ENCODE peak calls at places on chromosomes 4 and X, in seven cellular contexts. One of them, this sample, is unnamed.
A peak's percentile ranks its signal among the peaks of the same experiment; 100 is the strongest.

GRCh38 chr4:159764343-159764952 is 661.6 kb downstream of the RAPGEF2 start:
- DNase-seq in suprapubic skin: no peak
- DNase-seq in stomach: no peak
- DNase-seq in transverse colon: no peak
- DNase-seq in adrenal gland: no peak
- DNase-seq in sigmoid colon: no peak
- DNase-seq in A549: peak; percentile 8
- DNase-seq in this sample: no peak

GRCh38 chr4:98838977-98839618 is 89.8 kb downstream of the EIF4E start:
- DNase-seq in A549: no peak
- DNase-seq in sigmoid colon: no peak
- DNase-seq in adrenal gland: no peak
- DNase-seq in transverse colon: no peak
- DNase-seq in suprapubic skin: no peak
- DNase-seq in stomach: no peak
- DNase-seq in this sample: peak; percentile 3

GRCh38 chr4:154506253-154506652 is 14.7 kb upstream of the DCHS2 start:
- DNase-seq in A549: no peak
- DNase-seq in sigmoid colon: no peak
- DNase-seq in transverse colon: no peak
- DNase-seq in adrenal gland: no peak
- DNase-seq in stomach: no peak
- DNase-seq in suprapubic skin: no peak
- DNase-seq in this sample: no peak

GRCh38 chr4:146243141-146243882 is 29.0 kb downstream of the REELD1 start:
- DNase-seq in A549: no peak
- DNase-seq in stomach: no peak
- DNase-seq in sigmoid colon: no peak
- DNase-seq in suprapubic skin: no peak
- DNase-seq in transverse colon: no peak
- DNase-seq in adrenal gland: peak; percentile 41
- DNase-seq in this sample: no peak

GRCh38 chr4:158821228-158822009 is 52.6 kb downstream of the FNIP2 start:
- DNase-seq in suprapubic skin: no peak
- DNase-seq in stomach: no peak
- DNase-seq in A549: no peak
- DNase-seq in transverse colon: no peak
- DNase-seq in sigmoid colon: no peak
- DNase-seq in adrenal gland: no peak
- DNase-seq in this sample: no peak

GRCh38 chr4:59553063-59553738 is 1646.9 kb upstream of the ADGRL3 start:
- DNase-seq in sigmoid colon: no peak
- DNase-seq in A549: peak; percentile 28
- DNase-seq in stomach: no peak
- DNase-seq in transverse colon: no peak
- DNase-seq in adrenal gland: no peak
- DNase-seq in suprapubic skin: no peak
- DNase-seq in this sample: peak; percentile 4

GRCh38 chr4:1401409-1402020 is 4.7 kb downstream of the NKX1-1 start:
- DNase-seq in adrenal gland: no peak
- DNase-seq in sigmoid colon: peak; percentile 49
- DNase-seq in suprapubic skin: peak; percentile 50
- DNase-seq in transverse colon: no peak
- DNase-seq in A549: no peak
- DNase-seq in stomach: peak; percentile 15
- DNase-seq in this sample: no peak

GRCh38 chr4:151807220-151807619 is 46.4 kb upstream of the GATB start:
- DNase-seq in adrenal gland: no peak
- DNase-seq in suprapubic skin: peak; percentile 64
- DNase-seq in A549: no peak
- DNase-seq in transverse colon: peak; percentile 37
- DNase-seq in sigmoid colon: no peak
- DNase-seq in stomach: no peak
- DNase-seq in this sample: no peak

GRCh38 chrX:12955882-12956703 is 18.8 kb upstream of the TMSB4X start:
- DNase-seq in suprapubic skin: no peak
- DNase-seq in sigmoid colon: no peak
- DNase-seq in adrenal gland: peak; percentile 53
- DNase-seq in transverse colon: peak; percentile 69
- DNase-seq in stomach: peak; percentile 63
- DNase-seq in A549: no peak
- DNase-seq in this sample: no peak

GRCh38 chrX:118724775-118725174 is 2.6 kb upstream of the IL13RA1 start:
- DNase-seq in adrenal gland: no peak
- DNase-seq in sigmoid colon: no peak
- DNase-seq in stomach: no peak
- DNase-seq in suprapubic skin: no peak
- DNase-seq in transverse colon: no peak
- DNase-seq in A549: peak; percentile 15
- DNase-seq in this sample: peak; percentile 35

GRCh38 chrX:49058794-49059193 is at the start of gene CCDC120:
- DNase-seq in transverse colon: peak; percentile 58
- DNase-seq in suprapubic skin: no peak
- DNase-seq in adrenal gland: no peak
- DNase-seq in A549: no peak
- DNase-seq in sigmoid colon: no peak
- DNase-seq in stomach: peak; percentile 60
- DNase-seq in this sample: no peak

GRCh38 chrX:44305921-44306320 is 37.6 kb downstream of the EFHC2 start:
- DNase-seq in suprapubic skin: no peak
- DNase-seq in sigmoid colon: no peak
- DNase-seq in stomach: no peak
- DNase-seq in adrenal gland: no peak
- DNase-seq in transverse colon: no peak
- DNase-seq in A549: no peak
- DNase-seq in this sample: no peak

GRCh38 chrX:119694601-119695534 is 1.9 kb upstream of the SEPTIN6 start:
- DNase-seq in transverse colon: no peak
- DNase-seq in A549: no peak
- DNase-seq in suprapubic skin: no peak
- DNase-seq in sigmoid colon: peak; percentile 70
- DNase-seq in stomach: no peak
- DNase-seq in adrenal gland: peak; percentile 21
- DNase-seq in this sample: no peak

GRCh38 chr4:152944678-152945320 is 8.7 kb downstream of the FHDC1 start:
- DNase-seq in sigmoid colon: no peak
- DNase-seq in adrenal gland: no peak
- DNase-seq in stomach: no peak
- DNase-seq in transverse colon: peak; percentile 24
- DNase-seq in A549: no peak
- DNase-seq in suprapubic skin: no peak
- DNase-seq in this sample: no peak

GRCh38 chr4:108058685-108059440 is 69.2 kb downstream of the HADH start:
- DNase-seq in stomach: no peak
- DNase-seq in suprapubic skin: no peak
- DNase-seq in sigmoid colon: no peak
- DNase-seq in A549: no peak
- DNase-seq in transverse colon: no peak
- DNase-seq in adrenal gland: no peak
- DNase-seq in this sample: peak; percentile 10

GRCh38 chr4:125735107-125735506 is 420.4 kb downstream of the FAT4 start:
- DNase-seq in adrenal gland: peak; percentile 20
- DNase-seq in stomach: no peak
- DNase-seq in suprapubic skin: no peak
- DNase-seq in A549: peak; percentile 31
- DNase-seq in sigmoid colon: no peak
- DNase-seq in transverse colon: no peak
- DNase-seq in this sample: peak; percentile 21

GRCh38 chr4:41476310-41476709 is 61.6 kb upstream of the LIMCH1 start:
- DNase-seq in transverse colon: no peak
- DNase-seq in sigmoid colon: no peak
- DNase-seq in suprapubic skin: no peak
- DNase-seq in A549: no peak
- DNase-seq in adrenal gland: no peak
- DNase-seq in stomach: no peak
- DNase-seq in this sample: no peak

GRCh38 chrX:31190221-31190975 is 118.6 kb upstream of the FTHL17 start:
- DNase-seq in transverse colon: no peak
- DNase-seq in stomach: no peak
- DNase-seq in A549: no peak
- DNase-seq in suprapubic skin: no peak
- DNase-seq in sigmoid colon: no peak
- DNase-seq in adrenal gland: peak; percentile 20
- DNase-seq in this sample: no peak

GRCh38 chrX:135170877-135171519 is at the start of gene CT55:
- DNase-seq in sigmoid colon: no peak
- DNase-seq in suprapubic skin: no peak
- DNase-seq in A549: no peak
- DNase-seq in transverse colon: no peak
- DNase-seq in adrenal gland: no peak
- DNase-seq in stomach: no peak
- DNase-seq in this sample: no peak

GRCh38 chrX:40687169-40687568 is 39.8 kb upstream of the CXorf38 start:
- DNase-seq in transverse colon: no peak
- DNase-seq in sigmoid colon: no peak
- DNase-seq in stomach: no peak
- DNase-seq in A549: no peak
- DNase-seq in suprapubic skin: no peak
- DNase-seq in adrenal gland: no peak
- DNase-seq in this sample: no peak

GRCh38 chr4:40212674-40213504 is 16.1 kb downstream of the RHOH start:
- DNase-seq in stomach: no peak
- DNase-seq in transverse colon: no peak
- DNase-seq in suprapubic skin: no peak
- DNase-seq in sigmoid colon: no peak
- DNase-seq in adrenal gland: no peak
- DNase-seq in A549: no peak
- DNase-seq in this sample: no peak

GRCh38 chr4:185261971-185262370 is 52.6 kb downstream of the SNX25 start:
- DNase-seq in transverse colon: no peak
- DNase-seq in A549: no peak
- DNase-seq in adrenal gland: no peak
- DNase-seq in suprapubic skin: no peak
- DNase-seq in stomach: no peak
- DNase-seq in sigmoid colon: no peak
- DNase-seq in this sample: no peak

GRCh38 chrX:55488559-55489314 is 911 bp downstream of the USP51 start:
- DNase-seq in adrenal gland: peak; percentile 79
- DNase-seq in suprapubic skin: peak; percentile 72
- DNase-seq in transverse colon: peak; percentile 60
- DNase-seq in sigmoid colon: peak; percentile 85
- DNase-seq in A549: peak; percentile 25
- DNase-seq in stomach: peak; percentile 62
- DNase-seq in this sample: peak; percentile 5
- TF ChIP-seq POLR2A in adrenal gland: peak; percentile 56
- TF ChIP-seq POLR2A in suprapubic skin: no peak
- TF ChIP-seq POLR2A in transverse colon: no peak
- TF ChIP-seq POLR2A in sigmoid colon: no peak
- TF ChIP-seq POLR2A in A549: no peak
- TF ChIP-seq POLR2A in stomach: no peak
- TF ChIP-seq POLR2A in this sample: peak; percentile 7

DNA sequence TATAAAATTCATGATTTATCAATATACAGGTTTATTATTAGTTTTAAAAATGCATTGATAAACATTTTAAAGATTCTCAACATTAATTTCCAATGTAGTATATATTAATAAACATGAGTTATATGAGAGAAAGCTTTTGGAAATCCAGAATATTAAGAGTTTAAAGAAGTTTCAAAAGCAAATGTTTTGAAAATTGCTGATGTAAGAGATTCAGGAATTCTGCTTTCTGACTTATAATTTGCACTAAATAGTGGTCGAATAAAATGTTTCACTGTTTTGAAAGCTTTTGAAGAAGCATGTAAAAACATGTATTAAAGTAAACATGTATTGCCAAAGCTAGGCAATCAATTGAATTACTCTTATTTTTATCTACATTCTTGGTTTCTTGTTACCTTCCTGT is 151.2 kb upstream of the CXorf51B start:
- DNase-seq in A549: no peak
- DNase-seq in stomach: no peak
- DNase-seq in transverse colon: no peak
- DNase-seq in adrenal gland: no peak
- DNase-seq in sigmoid colon: no peak
- DNase-seq in suprapubic skin: no peak
- DNase-seq in this sample: no peak
- TF ChIP-seq POLR2A in A549: no peak
- TF ChIP-seq POLR2A in stomach: no peak
- TF ChIP-seq POLR2A in transverse colon: no peak
- TF ChIP-seq POLR2A in adrenal gland: no peak
- TF ChIP-seq POLR2A in sigmoid colon: no peak
- TF ChIP-seq POLR2A in suprapubic skin: no peak
- TF ChIP-seq POLR2A in this sample: no peak

GRCh38 chr4:34861661-34862060 is 1382.7 kb downstream of the ARAP2 start:
- DNase-seq in suprapubic skin: no peak
- DNase-seq in transverse colon: no peak
- DNase-seq in stomach: no peak
- DNase-seq in A549: no peak
- DNase-seq in sigmoid colon: no peak
- DNase-seq in adrenal gland: no peak
- DNase-seq in this sample: no peak
- TF ChIP-seq POLR2A in suprapubic skin: no peak
- TF ChIP-seq POLR2A in transverse colon: no peak
- TF ChIP-seq POLR2A in stomach: no peak
- TF ChIP-seq POLR2A in A549: no peak
- TF ChIP-seq POLR2A in sigmoid colon: no peak
- TF ChIP-seq POLR2A in adrenal gland: no peak
- TF ChIP-seq POLR2A in this sample: no peak

GRCh38 chr4:66298596-66298995 is 628.3 kb upstream of the EPHA5 start:
- DNase-seq in A549: no peak
- DNase-seq in adrenal gland: no peak
- DNase-seq in suprapubic skin: no peak
- DNase-seq in stomach: no peak
- DNase-seq in sigmoid colon: no peak
- DNase-seq in transverse colon: no peak
- DNase-seq in this sample: no peak
- TF ChIP-seq POLR2A in A549: no peak
- TF ChIP-seq POLR2A in adrenal gland: no peak
- TF ChIP-seq POLR2A in suprapubic skin: no peak
- TF ChIP-seq POLR2A in stomach: no peak
- TF ChIP-seq POLR2A in sigmoid colon: no peak
- TF ChIP-seq POLR2A in transverse colon: no peak
- TF ChIP-seq POLR2A in this sample: no peak

This sample was measured in H54.